ENCODE peak calls at places on chromosomes 4 and X, in four cellular contexts. V is left lung, F is ACHN, Q is uterus. U is an unnamed sample.

GRCh38 chr4:138958519-138958918 is 57.1 kb upstream of the NOCT start:
- DNase-seq in V (no peak), F (no peak), Q (no peak), U (no peak)

GRCh38 chrX:119784747-119785446 is 6.5 kb downstream of the RPL39 start:
- DNase-seq in V (no peak), F (peak), Q (no peak), U (peak)

GRCh38 chrX:102604327-102604726 is 5.0 kb downstream of the ARMCX5 start:
- DNase-seq in V (no peak), F (no peak), Q (no peak), U (no peak)

GRCh38 chr4:113052379-113052951 is 3.0 kb downstream of the ANK2 start:
- DNase-seq in V (no peak), F (peak), Q (no peak), U (peak)

GRCh38 chr4:26273308-26273980 is 47.4 kb upstream of the RBPJ start:
- DNase-seq in V (peak), F (no peak), Q (no peak), U (no peak)

GRCh38 chr4:94798808-94799207 is 41.1 kb downstream of the BMPR1B start:
- DNase-seq in V (no peak), F (no peak), Q (no peak), U (no peak)

GRCh38 chrX:131728295-131729145 is 184.6 kb downstream of the OR13H1 start:
- DNase-seq in V (no peak), F (no peak), Q (peak), U (no peak)

GRCh38 chrX:155028749-155029360 is 2.2 kb downstream of the FUNDC2 start:
- DNase-seq in V (no peak), F (peak), Q (no peak), U (peak)

GRCh38 chr4:139858436-139859225 is 193.0 kb downstream of the MGST2 start:
- DNase-seq in V (no peak), F (no peak), Q (no peak), U (no peak)

GRCh38 chr4:86036729-86037128 is 323.1 kb downstream of the MAPK10 start:
- DNase-seq in V (no peak), F (peak), Q (no peak), U (no peak)

GRCh38 chr4:1711055-1711905 is 839 bp downstream of the SLBP start:
- DNase-seq in V (no peak), F (peak), Q (peak), U (peak)

GRCh38 chr4:143559757-143560147 is 46.2 kb downstream of the SMARCA5 start:
- DNase-seq in V (no peak), F (no peak), Q (no peak), U (no peak)

GRCh38 chr4:172628263-172628662 is 540.3 kb upstream of the GALNT7 start:
- DNase-seq in V (no peak), F (no peak), Q (no peak), U (no peak)

GRCh38 chrX:113510586-113510985 is 670.0 kb upstream of the AMOT start:
- DNase-seq in V (no peak), F (no peak), Q (no peak), U (no peak)

GRCh38 chrX:116031331-116031730 is 139.2 kb upstream of the AGTR2 start:
- DNase-seq in V (no peak), F (no peak), Q (no peak), U (no peak)

GRCh38 chrX:72271812-72272211 is 5.2 kb downstream of the RPS4X start:
- DNase-seq in V (no peak), F (no peak), Q (no peak), U (no peak)

GRCh38 chr4:168725935-168726334 is 229.1 kb downstream of the PALLD start:
- DNase-seq in V (no peak), F (no peak), Q (no peak), U (no peak)

GRCh38 chrX:49309401-49309981 is 6.0 kb downstream of the GAGE10 start:
- DNase-seq in V (no peak), F (no peak), Q (no peak), U (peak)

GRCh38 chrX:49282647-49283011 is 13.0 kb downstream of the PPP1R3F start:
- DNase-seq in V (no peak), F (no peak), Q (peak), U (no peak)

GRCh38 chrX:13029831-13030771 is 14.3 kb downstream of the FAM9C start:
- DNase-seq in V (no peak), F (peak), Q (no peak), U (no peak)

GRCh38 chrX:139766545-139766983 is 58.6 kb upstream of the MCF2 start:
- DNase-seq in V (no peak), F (no peak), Q (no peak), U (no peak)

GRCh38 chr4:82704156-82704555 is 94.4 kb downstream of the SCD5 start:
- DNase-seq in V (no peak), F (no peak), Q (no peak), U (no peak)

U was measured in NAMALWA.